ENCODE peak calls at places on chromosome 9, in five cellular contexts. W, K, S, D and E are unnamed samples.

GRCh38 chr9:134367796-134368490 is 41.7 kb downstream of the RXRA start:
- DNase-seq in S (no peak), D (no peak), K (no peak), W (no peak), E (no peak)

GRCh38 chr9:78763424-78763823 is 466.5 kb downstream of the PSAT1 start:
- DNase-seq in D (no peak), K (no peak), S (no peak), W (no peak), E (no peak)

GRCh38 chr9:129330711-129331279 is 152.7 kb upstream of the IER5L start:
- DNase-seq in S (no peak), K (no peak), D (no peak), W (no peak), E (no peak)

GRCh38 chr9:33146298-33146697 is 20.8 kb downstream of the B4GALT1 start:
- DNase-seq in D (no peak), S (no peak), K (no peak), W (no peak), E (no peak)

GRCh38 chr9:128108784-128109709 is 18.5 kb downstream of the PTGES2 start:
- DNase-seq in S (no peak), W (no peak), D (no peak), K (no peak), E (no peak)

GRCh38 chr9:19432473-19432872 is 23.7 kb downstream of the ACER2 start:
- DNase-seq in S (no peak), W (no peak), K (no peak), D (no peak), E (no peak)

GRCh38 chr9:138098908-138099791 is 221.6 kb downstream of the CACNA1B start:
- DNase-seq in W (no peak), S (peak), K (no peak), D (no peak), E (no peak)

GRCh38 chr9:127977877-127978647 is 2.7 kb downstream of the EEIG1 start:
- DNase-seq in K (peak), W (no peak), S (peak), D (peak), E (no peak)

GRCh38 chr9:106482733-106483132 is 380.2 kb upstream of the ZNF462 start:
- DNase-seq in K (no peak), W (peak), S (no peak), D (no peak), E (no peak)

GRCh38 chr9:14400658-14400995 is 86.7 kb upstream of the NFIB start:
- DNase-seq in W (peak), D (peak), S (peak), K (peak), E (peak)

GRCh38 chr9:134648701-134649525 is 7.3 kb downstream of the COL5A1 start:
- DNase-seq in K (no peak), D (no peak), W (no peak), S (no peak), E (no peak)

GRCh38 chr9:113587471-113588031 is 124.0 kb downstream of the RGS3 start:
- DNase-seq in D (no peak), S (no peak), K (no peak), W (no peak), E (no peak)

GRCh38 chr9:128702949-128703615 is 779 bp downstream of the PKN3 start:
- DNase-seq in W (no peak), D (peak), K (no peak), S (no peak), E (no peak)

GRCh38 chr9:92749934-92750315 is 14.7 kb downstream of the BICD2 start:
- DNase-seq in S (no peak), K (no peak), D (no peak), W (no peak), E (no peak)

GRCh38 chr9:83920469-83920941 is 727 bp downstream of the KIF27 start:
- DNase-seq in W (no peak), D (peak), K (peak), S (peak), E (peak)

GRCh38 chr9:79220666-79221065 is 351.1 kb upstream of the TLE4 start:
- DNase-seq in W (no peak), S (no peak), K (no peak), D (no peak), E (no peak)

GRCh38 chr9:96186601-96187011 is 115.4 kb downstream of the HSD17B3 start:
- DNase-seq in K (no peak), S (peak), W (no peak), D (no peak), E (no peak)

GRCh38 chr9:93058357-93059096 is at the start of gene SUSD3:
- DNase-seq in K (peak), W (no peak), D (no peak), S (peak), E (peak)

GRCh38 chr9:88533951-88534455 is 975 bp upstream of the NXNL2 start:
- DNase-seq in K (no peak), W (no peak), S (peak), D (peak), E (peak)

GRCh38 chr9:126947529-126947928 is 32.9 kb downstream of the RALGPS1 start:
- DNase-seq in D (no peak), W (no peak), S (no peak), K (no peak), E (peak)

GRCh38 chr9:126860757-126861466 is 473 bp downstream of the ZBTB34 start:
- DNase-seq in D (no peak), K (peak), W (no peak), S (peak), E (no peak)

GRCh38 chr9:91642771-91643170 is 219.1 kb upstream of the NFIL3 start:
- DNase-seq in D (no peak), S (no peak), K (no peak), W (no peak), E (no peak)

GRCh38 chr9:91273853-91274552 is 87.7 kb downstream of the AUH start:
- DNase-seq in S (no peak), K (no peak), W (no peak), D (no peak), E (no peak)

GRCh38 chr9:133712221-133713100 is 25.7 kb downstream of the SARDH start:
- DNase-seq in K (no peak), D (no peak), S (no peak), W (no peak), E (no peak)

GRCh38 chr9:74499111-74499601 is 2.0 kb downstream of the RORB start:
- DNase-seq in D (no peak), K (no peak), W (no peak), S (no peak), E (no peak)

GRCh38 chr9:116064970-116065369 is 88.6 kb upstream of the PAPPA start:
- DNase-seq in K (no peak), D (no peak), W (no peak), S (no peak), E (no peak)

GRCh38 chr9:22206833-22207232 is 197.7 kb upstream of the CDKN2B start:
- DNase-seq in S (no peak), W (no peak), D (no peak), K (no peak), E (no peak)

GRCh38 chr9:130446111-130446861 is 1.5 kb downstream of the ASS1 start:
- DNase-seq in W (peak), D (no peak), S (peak), K (peak), E (no peak)

GRCh38 chr9:111798786-111799185 is 4.0 kb upstream of the SHOC1 start:
- DNase-seq in W (no peak), S (no peak), D (no peak), K (no peak), E (no peak)

GRCh38 chr9:19174127-19174921 is 47.0 kb upstream of the PLIN2 start:
- DNase-seq in K (peak), W (peak), D (peak), S (peak), E (peak)

GRCh38 chr9:14058078-14058688 is 255.8 kb downstream of the NFIB start:
- DNase-seq in W (no peak), K (no peak), S (no peak), D (no peak), E (no peak)

GRCh38 chr9:35681341-35682002 is 7.7 kb downstream of the CA9 start:
- DNase-seq in W (no peak), D (no peak), K (no peak), S (no peak), E (no peak)

GRCh38 chr9:33159760-33160127 is 7.4 kb downstream of the B4GALT1 start:
- DNase-seq in D (no peak), K (no peak), W (no peak), S (peak), E (no peak)

GRCh38 chr9:101409079-101409477 is 10.4 kb downstream of the ZNF189 start:
- DNase-seq in D (no peak), W (no peak), S (no peak), K (no peak), E (no peak)

GRCh38 chr9:38384990-38385848 is 7.3 kb upstream of the ALDH1B1 start:
- DNase-seq in K (no peak), S (no peak), W (no peak), D (no peak), E (no peak)

GRCh38 chr9:134341306-134341705 is 15.1 kb downstream of the RXRA start:
- DNase-seq in W (no peak), K (peak), S (peak), D (no peak), E (no peak)

DNA sequence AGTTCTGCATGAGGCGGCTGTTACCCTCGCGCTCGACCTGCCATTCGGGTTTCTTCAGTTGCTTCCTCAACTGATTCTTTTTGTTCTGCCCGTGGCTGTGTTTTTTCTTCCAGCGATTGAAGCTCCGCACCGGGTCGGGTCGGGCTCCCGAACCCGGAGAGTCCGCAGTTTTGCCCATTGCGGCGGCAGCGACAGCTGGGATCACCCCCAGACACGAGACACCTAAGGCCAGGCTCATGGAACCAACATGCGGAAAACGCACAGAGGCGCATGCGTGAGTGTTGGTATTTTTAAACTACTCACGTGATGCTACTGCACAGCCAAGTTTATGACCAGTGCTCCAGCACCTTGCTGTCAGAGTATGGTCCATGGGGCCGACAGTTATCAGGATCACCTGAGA is 100.0 kb downstream of the SPATA31D1 start:
- DNase-seq in K (no peak), W (no peak), D (no peak), S (no peak), E (no peak)
- H3K4me3 ChIP-seq in K (no peak), W (no peak), D (no peak), S (no peak), E (no peak)

GRCh38 chr9:131656356-131657030 is 83.4 kb downstream of the RAPGEF1 start:
- DNase-seq in W (no peak), S (peak), K (no peak), D (no peak), E (no peak)
- H3K4me3 ChIP-seq in W (no peak), S (no peak), K (no peak), D (no peak), E (no peak)

DNA sequence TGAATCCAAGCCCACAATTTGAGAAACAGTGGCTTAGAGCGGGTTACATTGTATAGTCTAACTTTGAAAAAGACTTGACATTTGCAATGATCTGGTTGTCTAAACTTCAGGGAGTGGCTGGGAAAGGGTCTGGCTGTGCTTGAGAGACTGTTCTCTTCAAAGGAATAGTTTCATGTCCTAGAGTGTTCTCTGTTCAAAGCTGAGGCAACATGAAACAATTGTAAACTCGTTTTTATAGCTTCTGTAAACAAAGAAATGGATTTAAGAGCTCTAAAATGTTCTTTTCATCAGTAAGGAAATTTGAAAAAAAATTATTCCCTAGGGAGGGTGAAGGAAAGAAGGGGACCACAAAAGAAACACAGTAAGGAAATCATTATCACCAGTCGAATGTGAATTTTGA is 41.6 kb downstream of the FOCAD start:
- DNase-seq in D (no peak), K (no peak), W (no peak), S (no peak), E (no peak)
- H3K4me3 ChIP-seq in D (no peak), K (no peak), W (no peak), S (no peak), E (no peak)

DNA sequence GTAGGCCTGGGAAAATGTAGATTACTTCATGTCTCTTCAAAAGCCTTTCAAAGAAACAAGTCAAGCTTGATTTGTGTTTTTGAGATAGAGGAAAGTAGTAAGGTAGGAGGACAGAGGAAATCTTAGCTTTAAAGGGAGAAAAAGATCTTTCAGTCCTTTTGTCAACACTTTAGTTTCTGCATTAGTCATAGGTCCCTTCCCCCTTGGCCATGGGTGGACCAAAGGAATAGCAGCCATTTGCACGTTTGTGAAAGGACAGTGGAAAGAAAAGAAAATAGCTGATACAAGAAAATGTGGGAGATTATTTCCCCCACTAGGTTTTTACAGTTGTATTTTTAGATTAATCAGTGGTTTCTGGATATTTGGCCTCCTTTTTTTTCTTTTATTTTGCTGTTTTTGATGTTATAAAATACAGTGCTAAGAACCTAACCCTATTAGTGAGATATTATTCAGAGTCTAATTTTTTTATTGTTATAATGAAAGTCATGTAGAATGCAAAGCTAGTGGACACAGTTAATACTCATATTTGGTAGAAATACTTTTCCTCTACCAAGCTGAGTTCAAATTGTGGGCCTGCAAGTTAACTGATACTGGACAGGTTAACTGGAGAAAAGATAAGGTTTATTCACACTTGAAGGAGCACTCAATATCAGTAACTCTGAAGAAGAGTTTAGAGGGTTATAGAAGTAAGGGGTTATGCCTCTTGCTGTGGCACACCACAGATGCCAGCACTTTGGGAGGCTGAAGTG is 121.7 kb upstream of the GRHPR start:
- DNase-seq in S (no peak), D (no peak), W (no peak), K (no peak), E (no peak)
- H3K4me3 ChIP-seq in S (no peak), D (no peak), W (no peak), K (no peak), E (no peak)

GRCh38 chr9:135736979-135737839 is 35.2 kb downstream of the KCNT1 start:
- DNase-seq in W (no peak), K (no peak), S (no peak), D (no peak), E (no peak)

GRCh38 chr9:135737840-135738521 is 36.0 kb downstream of the KCNT1 start:
- DNase-seq in W (no peak), S (no peak), K (no peak), D (no peak), E (no peak)

GRCh38 chr9:135739271-135740220 is 37.6 kb downstream of the KCNT1 start:
- DNase-seq in D (no peak), K (no peak), S (no peak), W (no peak), E (no peak)

GRCh38 chr9:135734616-135735144 is 32.7 kb downstream of the KCNT1 start:
- DNase-seq in K (no peak), S (no peak), W (no peak), D (no peak), E (no peak)

DNA sequence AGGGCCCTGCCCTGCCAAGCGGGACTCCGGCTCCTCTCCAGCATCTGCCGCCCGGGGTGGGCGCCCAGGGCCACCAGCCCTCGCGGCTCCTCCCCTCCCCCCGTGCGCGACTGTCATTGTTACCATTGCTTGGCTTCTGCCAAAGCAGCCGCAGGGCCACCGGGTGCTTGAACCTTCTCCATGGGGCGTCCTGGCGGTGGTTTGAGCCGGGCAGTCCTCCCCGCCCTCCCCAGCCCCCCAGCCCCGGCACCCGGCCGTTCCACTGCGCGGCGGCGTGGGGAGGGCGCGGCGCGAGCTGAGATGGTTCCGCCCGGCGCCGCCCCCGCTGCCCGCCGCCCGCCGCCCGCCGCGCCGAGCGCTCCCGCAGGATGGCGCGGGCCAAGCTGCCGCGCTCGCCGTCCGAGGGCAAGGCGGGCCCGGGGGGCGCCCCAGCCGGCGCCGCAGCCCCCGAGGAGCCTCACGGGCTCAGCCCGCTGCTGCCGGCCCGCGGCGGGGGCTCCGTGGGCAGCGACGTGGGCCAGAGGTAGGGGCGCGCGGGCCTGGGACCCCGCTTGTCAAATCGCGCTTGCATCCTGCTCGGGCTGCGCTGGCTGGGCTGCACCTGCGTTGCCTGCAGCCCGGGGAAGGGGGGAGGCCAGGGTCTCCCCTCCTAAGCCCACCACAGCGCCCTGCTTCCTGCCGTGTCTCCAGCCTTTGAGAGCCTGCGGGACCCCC is 34.4 kb downstream of the KCNT1 start:
- DNase-seq in S (no peak), W (no peak), K (no peak), D (no peak), E (no peak)
- H3K4me3 ChIP-seq in S (no peak), W (no peak), K (no peak), D (no peak), E (peak)

GRCh38 chr9:121299467-121300282 is 31.7 kb downstream of the GSN start:
- DNase-seq in D (no peak), S (peak), K (peak), W (no peak), E (no peak)

GRCh38 chr9:121297414-121297813 is 29.5 kb downstream of the GSN start:
- DNase-seq in K (no peak), S (no peak), W (no peak), D (no peak), E (no peak)

GRCh38 chr9:121298689-121299112 is 30.7 kb downstream of the GSN start:
- DNase-seq in S (no peak), K (peak), D (no peak), W (no peak), E (no peak)

GRCh38 chr9:121299125-121299466 is 31.1 kb downstream of the GSN start:
- DNase-seq in D (no peak), W (no peak), K (peak), S (no peak), E (no peak)

GRCh38 chr9:121298016-121298538 is 30.1 kb downstream of the GSN start:
- DNase-seq in D (no peak), K (no peak), S (no peak), W (no peak), E (no peak)
- H3K4me3 ChIP-seq in D (no peak), K (no peak), S (no peak), W (no peak), E (no peak)

DNA sequence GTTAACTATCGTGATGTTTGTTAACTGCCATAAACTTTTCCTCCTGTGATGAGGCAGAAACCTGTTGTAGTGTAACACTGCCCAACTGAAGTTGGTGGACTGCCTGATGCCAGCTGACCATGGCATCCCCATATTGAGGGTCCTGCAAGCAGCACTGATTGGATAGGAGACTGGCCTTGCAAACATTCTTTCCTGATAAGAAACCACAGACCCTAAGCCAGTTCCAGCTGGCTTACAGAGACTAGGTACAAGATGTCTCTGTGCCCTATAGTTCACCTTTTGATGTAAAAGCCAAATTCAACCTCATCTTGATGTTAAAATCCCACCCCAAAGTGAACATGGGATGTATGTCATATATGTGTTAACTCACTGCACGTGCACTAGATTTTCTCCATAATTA is 566.4 kb downstream of the CCDC171 start:
- DNase-seq in D (no peak), S (no peak), K (no peak), W (no peak), E (no peak)
- H3K4me3 ChIP-seq in D (no peak), S (no peak), K (no peak), W (no peak), E (no peak)